ENCODE peak calls at places on chromosomes 1 and 21, in six cellular contexts. S is NCI-H1105; T is GM04504; Q is Caki2; I is effector CD4-positive, alpha-beta T cell; G is left ventricle myocardium inferior. R is an unnamed sample.

GRCh38 chr1:36089393-36090121 is 865 bp downstream of the ADPRS start:
- DNase-seq in S (no peak), T (no peak), Q (peak), I (no peak), G (no peak), R (peak)

GRCh38 chr1:111605553-111605952 is 14.0 kb upstream of the RAP1A start:
- DNase-seq in S (no peak), T (peak), Q (no peak), I (no peak), G (peak), R (peak)

GRCh38 chr1:99456536-99456935 is 189.4 kb upstream of the PALMD start:
- DNase-seq in S (no peak), T (no peak), Q (peak), I (no peak), G (no peak), R (peak)

GRCh38 chr21:37447288-37447936 is 80.8 kb downstream of the DYRK1A start:
- DNase-seq in S (no peak), T (no peak), Q (no peak), I (no peak), G (no peak), R (no peak)

GRCh38 chr1:245025525-245025924 is 129.3 kb upstream of the KIF26B start:
- DNase-seq in S (no peak), T (no peak), Q (no peak), I (no peak), G (no peak), R (no peak)

GRCh38 chr1:66695121-66695520 is 57.1 kb upstream of the DYNLT5 start:
- DNase-seq in S (no peak), T (no peak), Q (no peak), I (no peak), G (no peak), R (no peak)

GRCh38 chr1:40785446-40785845 is 1.9 kb downstream of the KCNQ4 start:
- DNase-seq in S (no peak), T (no peak), Q (no peak), I (no peak), G (no peak), R (no peak)

GRCh38 chr1:229768232-229768631 is 142.2 kb downstream of the URB2 start:
- DNase-seq in S (peak), T (no peak), Q (no peak), I (no peak), G (no peak), R (no peak)

GRCh38 chr1:90325165-90325564 is 330.3 kb downstream of the ZNF326 start:
- DNase-seq in S (no peak), T (no peak), Q (no peak), I (no peak), G (no peak), R (no peak)

GRCh38 chr1:114350731-114351445 is 160.1 kb downstream of the TRIM33 start:
- DNase-seq in S (no peak), T (no peak), Q (no peak), I (no peak), G (no peak), R (no peak)

GRCh38 chr1:67460648-67461500 is 30.7 kb upstream of the SERBP1 start:
- DNase-seq in S (no peak), T (no peak), Q (no peak), I (no peak), G (peak), R (no peak)

GRCh38 chr1:26401891-26402290 is 8.7 kb upstream of the LIN28A start:
- DNase-seq in S (no peak), T (no peak), Q (no peak), I (no peak), G (no peak), R (no peak)

GRCh38 chr1:53324728-53325297 is 3.1 kb downstream of the LRP8 start:
- DNase-seq in S (no peak), T (no peak), Q (no peak), I (no peak), G (no peak), R (no peak)

GRCh38 chr1:95780836-95781235 is 546.8 kb downstream of the RWDD3 start:
- DNase-seq in S (no peak), T (no peak), Q (no peak), I (no peak), G (no peak), R (no peak)

GRCh38 chr1:177547200-177547599 is 376.4 kb downstream of the BRINP2 start:
- DNase-seq in S (no peak), T (no peak), Q (no peak), I (no peak), G (no peak), R (no peak)

GRCh38 chr1:9196129-9197040 is 38.2 kb upstream of the H6PD start:
- DNase-seq in S (peak), T (peak), Q (peak), I (peak), G (peak), R (peak)

GRCh38 chr1:8602471-8603219 is 214.8 kb downstream of the RERE start:
- DNase-seq in S (peak), T (no peak), Q (no peak), I (no peak), G (no peak), R (no peak)

GRCh38 chr1:160006312-160006940 is 25.4 kb downstream of the PIGM start:
- DNase-seq in S (peak), T (peak), Q (peak), I (peak), G (peak), R (peak)

GRCh38 chr1:185733818-185734709 is at the start of gene HMCN1:
- DNase-seq in S (peak), T (peak), Q (peak), I (no peak), G (peak), R (peak)

GRCh38 chr1:24385160-24385939 is 28.2 kb downstream of the STPG1 start:
- DNase-seq in S (no peak), T (no peak), Q (no peak), I (peak), G (no peak), R (peak)